ENCODE peak calls at places on chromosomes 11 and 22, in seven cellular contexts. K, E, S, U, C, I and V are unnamed samples.
A peak's percentile ranks its signal among the peaks of the same experiment; 100 is the strongest.

GRCh38 chr22:29300807-29301601 is 5.4 kb upstream of the GAS2L1 start:
- DNase-seq in S (no peak), I (no peak), U (no peak), K (no peak), C (no peak), E (no peak), V (no peak)

GRCh38 chr11:30406978-30407762 is 84.3 kb downstream of the ARL14EP start:
- DNase-seq in C (no peak), U (no peak), E (no peak), I (no peak), S (no peak), K (peak; percentile 22), V (no peak)

GRCh38 chr11:19100885-19101284 is 16.1 kb upstream of the ZDHHC13 start:
- DNase-seq in U (no peak), E (no peak), K (no peak), C (no peak), S (no peak), I (no peak), V (no peak)

GRCh38 chr11:65476632-65477270 is 22.1 kb upstream of the MALAT1 start:
- DNase-seq in K (no peak), E (no peak), C (no peak), S (no peak), I (no peak), U (no peak), V (peak; percentile 40)

GRCh38 chr22:20130739-20131592 is 638 bp upstream of the ZDHHC8 start:
- DNase-seq in C (no peak), K (peak; percentile 88), S (peak; percentile 90), U (peak; percentile 91), I (peak; percentile 80), E (no peak), V (peak; percentile 92)

GRCh38 chr11:65424200-65425104 is 1.9 kb downstream of the NEAT1 start:
- DNase-seq in E (peak; percentile 47), I (peak; percentile 76), U (peak; percentile 57), S (peak; percentile 42), C (no peak), K (peak; percentile 54), V (peak; percentile 76)

GRCh38 chr11:44301856-44302231 is 8.1 kb downstream of the ALX4 start:
- DNase-seq in E (no peak), S (no peak), C (no peak), I (peak; percentile 73), K (no peak), U (no peak), V (no peak)

GRCh38 chr11:26095340-26095739 is 236.6 kb upstream of the ANO3 start:
- DNase-seq in C (no peak), U (no peak), S (no peak), K (no peak), I (no peak), E (no peak), V (no peak)

GRCh38 chr11:17490232-17490631 is 13.6 kb upstream of the ABCC8 start:
- DNase-seq in I (no peak), C (no peak), K (no peak), U (no peak), S (no peak), E (no peak), V (no peak)

GRCh38 chr22:28341001-28341400 is 338.6 kb downstream of the TTC28 start:
- DNase-seq in E (no peak), I (no peak), C (no peak), S (no peak), K (no peak), U (no peak), V (no peak)

GRCh38 chr11:19905280-19905853 is 192.7 kb downstream of the NAV2 start:
- DNase-seq in K (no peak), C (no peak), S (no peak), U (no peak), E (no peak), I (no peak), V (no peak)

GRCh38 chr11:87036756-87037449 is 831 bp upstream of the TMEM135 start:
- DNase-seq in I (no peak), S (no peak), K (no peak), U (peak; percentile 21), E (no peak), C (no peak), V (no peak)

GRCh38 chr11:130124096-130124495 is 35.5 kb upstream of the ST14 start:
- DNase-seq in I (peak; percentile 94), U (peak; percentile 40), E (no peak), C (peak; percentile 66), K (peak; percentile 53), S (peak; percentile 91), V (peak; percentile 92)

GRCh38 chr11:79018371-79018849 is 422.4 kb downstream of the TENM4 start:
- DNase-seq in I (peak; percentile 36), E (no peak), S (no peak), K (no peak), U (no peak), C (no peak), V (no peak)

GRCh38 chr22:19631899-19632670 is 82.2 kb upstream of the SEPTIN5 start:
- DNase-seq in E (no peak), I (no peak), K (no peak), U (no peak), C (no peak), S (no peak), V (no peak)

GRCh38 chr11:72676874-72677341 is 2.7 kb upstream of the PDE2A start:
- DNase-seq in E (no peak), S (peak; percentile 75), K (peak; percentile 61), U (peak; percentile 60), I (peak; percentile 68), C (no peak), V (peak; percentile 67)

GRCh38 chr22:23063539-23064380 is 6.6 kb upstream of the GNAZ start:
- DNase-seq in I (peak; percentile 9), S (no peak), K (peak; percentile 2), U (no peak), E (peak; percentile 48), C (no peak), V (no peak)

GRCh38 chr11:3001496-3001895 is 9.4 kb upstream of the NAP1L4 start:
- DNase-seq in S (peak; percentile 98), C (no peak), U (peak; percentile 64), K (peak; percentile 62), I (no peak), E (no peak), V (no peak)

GRCh38 chr11:114942207-114942606 is 263.9 kb downstream of the NXPE2 start:
- DNase-seq in U (no peak), K (no peak), S (no peak), I (no peak), C (no peak), E (no peak), V (no peak)

GRCh38 chr22:36755316-36755715 is 20.6 kb downstream of the IFT27 start:
- DNase-seq in U (no peak), C (no peak), I (no peak), E (no peak), S (no peak), K (no peak), V (no peak)

GRCh38 chr22:30079952-30080533 is at the start of gene HORMAD2:
- DNase-seq in C (no peak), E (no peak), S (no peak), I (no peak), K (no peak), U (no peak), V (no peak)

GRCh38 chr22:39932918-39933649 is 27.1 kb upstream of the TMA7B start:
- DNase-seq in C (no peak), I (no peak), K (no peak), S (no peak), U (no peak), E (no peak), V (no peak)

GRCh38 chr11:64747961-64748715 is 4.2 kb upstream of the RASGRP2 start:
- DNase-seq in E (no peak), I (no peak), K (no peak), U (no peak), S (no peak), C (no peak), V (peak; percentile 12)

GRCh38 chr11:44628730-44629361 is 63.4 kb downstream of the CD82 start:
- DNase-seq in E (no peak), S (no peak), C (no peak), K (no peak), U (peak; percentile 8), I (peak; percentile 13), V (no peak)

GRCh38 chr11:20973959-20974358 is 304.6 kb downstream of the NELL1 start:
- DNase-seq in K (no peak), I (no peak), C (no peak), E (no peak), U (no peak), S (no peak), V (no peak)

GRCh38 chr11:100808904-100809491 is 121.9 kb downstream of the ARHGAP42 start:
- DNase-seq in U (no peak), S (no peak), E (no peak), K (no peak), C (no peak), I (peak; percentile 45), V (no peak)

GRCh38 chr22:41308544-41308947 is 7.2 kb downstream of the ZC3H7B start:
- DNase-seq in U (no peak), C (no peak), K (no peak), S (no peak), E (no peak), I (peak; percentile 81), V (peak; percentile 84)
- H3K27ac ChIP-seq in U (peak overlapping the region; percentile 10), C (no peak overlapping the region), K (no peak overlapping the region), S (no peak overlapping the region), E (peak overlapping the region; percentile 4), I (peak overlapping the region; percentile 46), V (peak overlapping the region; percentile 66)

GRCh38 chr11:10575999-10576398 is 7.5 kb upstream of the LYVE1 start:
- DNase-seq in U (no peak), C (no peak), E (no peak), K (no peak), I (no peak), S (no peak), V (no peak)
- H3K27ac ChIP-seq in U (no peak overlapping the region), C (no peak overlapping the region), E (no peak overlapping the region), K (no peak overlapping the region), I (no peak overlapping the region), S (no peak overlapping the region), V (no peak overlapping the region)

DNA sequence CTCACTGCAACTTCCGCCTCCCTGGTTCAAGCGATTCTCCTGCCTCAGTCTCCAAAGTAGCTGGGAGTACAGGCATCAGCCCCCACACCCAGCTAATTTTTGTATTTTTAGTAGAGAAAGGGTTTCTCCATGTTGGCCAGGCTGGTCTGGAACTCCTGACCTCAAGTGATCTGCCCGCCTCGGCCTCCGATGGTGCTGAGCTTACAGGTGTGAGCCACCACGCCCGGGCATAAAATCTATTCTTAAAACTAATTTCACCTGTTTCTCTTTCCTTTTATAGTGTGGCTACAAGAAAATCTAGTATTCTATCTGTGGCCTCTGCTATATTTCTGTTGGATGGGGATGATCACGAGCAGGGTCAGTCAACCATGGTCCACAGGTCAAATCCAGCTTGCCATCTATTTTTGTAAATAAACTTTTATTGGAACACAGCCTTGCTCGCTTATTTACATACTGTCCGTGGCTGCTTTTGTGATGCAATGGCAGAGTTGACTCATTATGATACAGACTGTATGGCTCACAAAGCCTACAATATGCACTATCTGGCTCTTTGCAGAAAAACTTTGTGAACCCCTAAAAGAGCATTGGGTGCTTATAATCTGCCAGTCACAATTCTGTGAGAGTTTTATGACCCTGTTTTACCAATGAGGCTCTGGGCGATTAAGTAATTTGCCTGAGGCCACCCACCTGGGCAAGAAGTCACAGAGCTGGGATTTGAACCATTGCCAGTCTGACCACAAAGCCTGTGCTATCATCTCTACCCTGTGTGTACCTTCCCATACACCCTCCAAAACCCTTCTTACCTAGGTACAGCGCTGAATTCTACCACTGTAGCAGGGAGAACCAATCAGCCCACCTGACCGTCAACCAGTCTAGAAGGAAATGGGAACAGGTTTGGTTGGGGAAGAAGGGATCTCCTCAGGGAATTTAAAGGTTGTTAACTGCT is 28.3 kb downstream of the SLC1A2 start:
- DNase-seq in K (no peak), U (no peak), E (no peak), C (peak; percentile 52), I (no peak), S (no peak), V (no peak)
- H3K27ac ChIP-seq in K (no peak overlapping the region), U (no peak overlapping the region), E (peak overlapping the region; percentile 17), C (no peak overlapping the region), I (no peak overlapping the region), S (peak overlapping the region; percentile 55), V (no peak overlapping the region)

GRCh38 chr11:76329983-76330382 is 50.9 kb downstream of the THAP12 start:
- DNase-seq in S (no peak), K (no peak), I (no peak), C (no peak), U (no peak), E (no peak), V (no peak)
- H3K27ac ChIP-seq in S (no peak overlapping the region), K (no peak overlapping the region), I (no peak overlapping the region), C (no peak overlapping the region), U (no peak overlapping the region), E (no peak overlapping the region), V (no peak overlapping the region)